ENCODE peak calls at places on chromosomes 1 and 21, in six cellular contexts. B is SK-N-SH, O is GM23338, S is A549, W is Panc1, J is HepG2. N is an unnamed sample.

GRCh38 chr21:22791986-22792560 is 1793.9 kb downstream of the NCAM2 start:
- DNase-seq in W (peak; percentile 24), S (peak; percentile 32), B (peak; percentile 60), O (peak; percentile 76), J (peak; percentile 12), N (no peak)

GRCh38 chr1:93446837-93447451 is 974 bp upstream of the FNBP1L start:
- DNase-seq in S (peak; percentile 26), O (peak; percentile 22), B (no peak), J (peak; percentile 28), W (no peak), N (no peak)

GRCh38 chr21:45598109-45598508 is 45.4 kb upstream of the PCBP3 start:
- DNase-seq in O (no peak), S (no peak), W (no peak), J (no peak), B (no peak), N (no peak)

GRCh38 chr1:239321877-239322276 is 64.5 kb upstream of the CHRM3 start:
- DNase-seq in W (no peak), S (no peak), J (no peak), O (no peak), B (no peak), N (no peak)

GRCh38 chr1:32684167-32684811 is 18.3 kb downstream of the SYNC start:
- DNase-seq in O (no peak), B (no peak), J (no peak), W (no peak), S (no peak), N (no peak)

GRCh38 chr1:66445492-66446181 is 88.3 kb upstream of the SGIP1 start:
- DNase-seq in B (no peak), W (no peak), O (no peak), S (no peak), J (no peak), N (no peak)

GRCh38 chr1:70331962-70332361 is 22.6 kb downstream of the ANKRD13C start:
- DNase-seq in O (no peak), S (no peak), W (no peak), B (no peak), J (no peak), N (no peak)

GRCh38 chr1:51237313-51237700 is 1.2 kb downstream of the RNF11 start:
- DNase-seq in W (no peak), B (no peak), S (no peak), O (no peak), J (no peak), N (no peak)

GRCh38 chr1:7681401-7681800 is 89.7 kb upstream of the VAMP3 start:
- DNase-seq in S (no peak), O (no peak), W (no peak), B (no peak), J (no peak), N (no peak)

GRCh38 chr1:171623651-171624331 is 1.7 kb downstream of the MYOCOS start:
- DNase-seq in J (no peak), B (no peak), W (no peak), O (peak; percentile 24), S (no peak), N (no peak)

GRCh38 chr1:32204943-32205361 is 519 bp upstream of the IQCC start:
- DNase-seq in B (peak; percentile 39), O (peak; percentile 48), J (no peak), S (no peak), W (no peak), N (no peak)

GRCh38 chr1:163730366-163730765 is 408.6 kb downstream of the NUF2 start:
- DNase-seq in O (no peak), S (no peak), W (no peak), B (no peak), J (no peak), N (no peak)

GRCh38 chr1:23799570-23800395 is 771 bp downstream of the GALE start:
- DNase-seq in W (peak; percentile 87), B (peak; percentile 82), O (peak; percentile 78), S (peak; percentile 79), J (peak; percentile 61), N (peak; percentile 77)

GRCh38 chr1:229757226-229757625 is 131.2 kb downstream of the URB2 start:
- DNase-seq in W (no peak), S (no peak), B (no peak), J (no peak), O (no peak), N (no peak)

GRCh38 chr1:244834596-244835275 is 722 bp upstream of the COX20 start:
- DNase-seq in W (peak; percentile 69), B (peak; percentile 97), S (peak; percentile 95), J (peak; percentile 91), O (peak; percentile 83), N (peak; percentile 75)

GRCh38 chr1:198811436-198811835 is 172.6 kb downstream of the PTPRC start:
- DNase-seq in W (no peak), S (no peak), J (no peak), B (no peak), O (no peak), N (no peak)

GRCh38 chr1:223233019-223233409 is 90.0 kb upstream of the TLR5 start:
- DNase-seq in W (no peak), S (no peak), J (no peak), O (no peak), B (no peak), N (no peak)

GRCh38 chr1:180793451-180793850 is 119.2 kb upstream of the KIAA1614 start:
- DNase-seq in J (no peak), B (no peak), W (no peak), O (no peak), S (no peak), N (no peak)

GRCh38 chr1:245797592-245798366 is 643.0 kb downstream of the KIF26B start:
- DNase-seq in O (peak; percentile 89), S (peak; percentile 35), B (no peak), W (no peak), J (peak; percentile 20), N (peak; percentile 34)

GRCh38 chr1:40985875-40986274 is 6.4 kb downstream of the CTPS1 start:
- DNase-seq in B (no peak), J (no peak), S (no peak), W (no peak), O (no peak), N (no peak)

GRCh38 chr1:181057079-181057478 is 23.3 kb downstream of the MR1 start:
- DNase-seq in J (no peak), S (no peak), W (no peak), O (no peak), B (no peak), N (no peak)

GRCh38 chr21:43959231-43960041 is 52.7 kb upstream of the TRAPPC10 start:
- DNase-seq in O (no peak), S (no peak), W (no peak), B (no peak), J (no peak), N (no peak)

GRCh38 chr1:44557756-44558155 is 116.5 kb downstream of the TMEM53 start:
- DNase-seq in O (no peak), W (no peak), B (no peak), S (no peak), J (no peak), N (no peak)

GRCh38 chr1:110677016-110677415 is 2.3 kb upstream of the KCNA3 start:
- DNase-seq in S (no peak), B (no peak), W (no peak), O (no peak), J (no peak), N (no peak)

GRCh38 chr1:12636098-12636950 is 7.6 kb upstream of the AADACL4 start:
- DNase-seq in O (peak; percentile 80), B (no peak), S (no peak), W (no peak), J (no peak), N (no peak)

GRCh38 chr1:39332828-39333227 is 128.3 kb downstream of the MACF1 start:
- DNase-seq in O (no peak), W (no peak), S (no peak), J (no peak), B (no peak), N (no peak)

GRCh38 chr1:57188169-57188568 is 222.4 kb upstream of the C8B start:
- DNase-seq in S (no peak), O (no peak), J (no peak), B (no peak), W (no peak), N (no peak)

GRCh38 chr21:36710729-36711048 is 11.8 kb downstream of the SIM2 start:
- DNase-seq in W (no peak), O (peak; percentile 54), S (no peak), B (peak; percentile 50), J (no peak), N (no peak)
- H3K4me3 ChIP-seq in W (no peak overlapping the region), O (peak overlapping the region; percentile 53), S (no peak overlapping the region), B (peak overlapping the region; percentile 6), J (no peak overlapping the region), N (no peak overlapping the region)

DNA sequence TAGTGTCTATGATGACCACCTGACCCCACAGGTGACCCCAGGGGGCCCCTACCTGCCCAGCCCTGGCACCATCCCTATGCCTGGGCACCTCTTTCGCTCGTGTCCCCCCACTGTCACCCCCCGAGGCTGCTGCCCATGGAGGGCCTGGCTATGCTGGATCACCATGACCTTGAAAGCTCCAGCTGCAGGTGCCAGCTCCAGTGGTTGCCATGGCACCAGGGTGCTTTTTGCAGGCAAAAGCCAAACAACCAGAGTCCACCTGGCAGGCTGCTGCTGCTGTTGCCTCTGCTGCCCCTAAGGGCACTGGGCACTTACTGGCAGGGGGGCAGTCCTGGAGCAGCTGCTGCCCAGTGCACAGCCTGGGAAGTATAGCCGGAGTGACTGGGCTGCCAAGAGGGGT is 21.7 kb downstream of the ETNK2 start:
- DNase-seq in O (peak; percentile 25), B (peak; percentile 80), J (no peak), W (no peak), S (no peak), N (no peak)
- TF ChIP-seq REST in O (no peak), B (no peak), J (no peak), W (no peak), S (no peak), N (no peak)

GRCh38 chr1:18725231-18725895 is 94.7 kb downstream of the PAX7 start:
- DNase-seq in S (no peak), J (no peak), B (peak; percentile 67), W (no peak), O (peak; percentile 64), N (no peak)
- H3K4me3 ChIP-seq in S (no peak overlapping the region), J (no peak overlapping the region), B (no peak overlapping the region), W (no peak overlapping the region), O (no peak overlapping the region), N (no peak overlapping the region)

GRCh38 chr1:10838541-10838940 is 42.1 kb upstream of the CASZ1 start:
- DNase-seq in B (no peak), J (no peak), W (no peak), S (no peak), O (peak; percentile 41), N (no peak)

GRCh38 chr1:10833630-10834557 is 37.4 kb upstream of the CASZ1 start:
- DNase-seq in W (peak; percentile 8), B (no peak), O (no peak), S (peak; percentile 35), J (no peak), N (no peak)

GRCh38 chr1:10834770-10835412 is 38.4 kb upstream of the CASZ1 start:
- DNase-seq in S (no peak), B (no peak), O (no peak), W (no peak), J (no peak), N (no peak)

GRCh38 chr1:10836726-10837125 is 40.3 kb upstream of the CASZ1 start:
- DNase-seq in J (no peak), S (no peak), O (peak; percentile 49), W (no peak), B (no peak), N (no peak)

GRCh38 chr1:10835423-10836421 is 39.3 kb upstream of the CASZ1 start:
- DNase-seq in B (peak; percentile 90), S (no peak), W (no peak), O (peak; percentile 96), J (peak; percentile 61), N (peak; percentile 49)
- TF ChIP-seq REST in B (no peak), S (no peak), W (no peak), O (no peak), J (no peak), N (no peak)